ENCODE peak calls at places on chromosomes 6 and 20, in seven cellular contexts. Q is T1000; A is ureter; R is RCC 7860; V is midbrain; F is activated CD4-positive, alpha-beta T cell treated with anti-CD3 and anti-CD28 coated beads for 24 hours; Y is Right ventricle myocardium superior. T is an unnamed sample.
A peak's percentile ranks its signal among the peaks of the same experiment; 100 is the strongest.

GRCh38 chr20:32427996-32428395 is 69.9 kb downstream of the ASXL1 start:
- DNase-seq in Q (no peak), A (no peak), R (no peak), V (no peak), F (no peak), Y (no peak), T (no peak)

GRCh38 chr6:151391471-151392428 is at the start of gene ZBTB2:
- DNase-seq in Q (peak; percentile 14), A (peak; percentile 76), R (peak; percentile 65), V (peak; percentile 48), F (peak; percentile 47), Y (peak; percentile 81), T (peak; percentile 87)

GRCh38 chr20:10047427-10047826 is 12.6 kb downstream of the ANKEF1 start:
- DNase-seq in Q (no peak), A (no peak), R (no peak), V (no peak), F (no peak), Y (no peak), T (peak; percentile 51)

GRCh38 chr6:147909645-147910044 is 401.2 kb downstream of the SAMD5 start:
- DNase-seq in Q (no peak), A (no peak), R (no peak), V (no peak), F (no peak), Y (no peak), T (no peak)

GRCh38 chr6:45377041-45377554 is 636 bp downstream of the SUPT3H start:
- DNase-seq in Q (no peak), A (peak; percentile 83), R (no peak), V (peak; percentile 50), F (no peak), Y (no peak), T (no peak)

GRCh38 chr6:137307163-137307851 is 88.1 kb upstream of the IFNGR1 start:
- DNase-seq in Q (no peak), A (no peak), R (no peak), V (no peak), F (no peak), Y (no peak), T (no peak)

GRCh38 chr6:33091957-33092356 is 16.2 kb downstream of the HLA-DPB1 start:
- DNase-seq in Q (no peak), A (no peak), R (no peak), V (no peak), F (peak; percentile 54), Y (peak; percentile 58), T (peak; percentile 71)

GRCh38 chr6:154236646-154237236 is 119.9 kb downstream of the IPCEF1 start:
- DNase-seq in Q (no peak), A (no peak), R (no peak), V (no peak), F (no peak), Y (no peak), T (no peak)

GRCh38 chr20:4261333-4262284 is 246.3 kb upstream of the RNF24 start:
- DNase-seq in Q (no peak), A (no peak), R (no peak), V (no peak), F (no peak), Y (no peak), T (no peak)

GRCh38 chr6:56995347-56995746 is 40.4 kb downstream of the BEND6 start:
- DNase-seq in Q (no peak), A (no peak), R (no peak), V (no peak), F (no peak), Y (no peak), T (no peak)

GRCh38 chr6:65706436-65706835 is 590 bp downstream of the EYS start:
- DNase-seq in Q (no peak), A (no peak), R (no peak), V (no peak), F (no peak), Y (no peak), T (no peak)

GRCh38 chr6:15090745-15091384 is 155.0 kb upstream of the JARID2 start:
- DNase-seq in Q (no peak), A (no peak), R (no peak), V (no peak), F (no peak), Y (no peak), T (no peak)

GRCh38 chr6:13722880-13723279 is 11.2 kb upstream of the RANBP9 start:
- DNase-seq in Q (no peak), A (no peak), R (no peak), V (no peak), F (no peak), Y (no peak), T (no peak)

GRCh38 chr6:137707590-137708360 is 159.3 kb upstream of the TNFAIP3 start:
- DNase-seq in Q (no peak), A (peak; percentile 57), R (peak; percentile 53), V (peak; percentile 60), F (peak; percentile 45), Y (no peak), T (peak; percentile 61)

GRCh38 chr20:37378785-37379598 is 33.1 kb downstream of the SRC start:
- DNase-seq in Q (peak; percentile 27), A (no peak), R (peak; percentile 63), V (no peak), F (no peak), Y (no peak), T (peak; percentile 48)

GRCh38 chr6:169592558-169592957 is 109.3 kb downstream of the WDR27 start:
- DNase-seq in Q (no peak), A (no peak), R (no peak), V (no peak), F (no peak), Y (no peak), T (no peak)

GRCh38 chr6:150894935-150895686 is 29.6 kb downstream of the MTHFD1L start:
- DNase-seq in Q (no peak), A (no peak), R (no peak), V (no peak), F (no peak), Y (no peak), T (no peak)

GRCh38 chr6:112015725-112016124 is 38.2 kb upstream of the CCN6 start:
- DNase-seq in Q (no peak), A (no peak), R (no peak), V (no peak), F (no peak), Y (no peak), T (no peak)

GRCh38 chr20:329851-330232 is 4.5 kb downstream of the SOX12 start:
- DNase-seq in Q (no peak), A (no peak), R (no peak), V (no peak), F (no peak), Y (no peak), T (no peak)

GRCh38 chr6:3607171-3607570 is 144.3 kb downstream of the PXDC1 start:
- DNase-seq in Q (no peak), A (peak; percentile 5), R (no peak), V (no peak), F (no peak), Y (no peak), T (no peak)

GRCh38 chr6:159761135-159761872 is 541 bp upstream of the ACAT2 start:
- DNase-seq in Q (no peak), A (no peak), R (no peak), V (no peak), F (no peak), Y (peak; percentile 50), T (peak; percentile 37)

GRCh38 chr6:1790684-1791083 is 181.0 kb downstream of the FOXC1 start:
- DNase-seq in Q (no peak), A (no peak), R (no peak), V (no peak), F (no peak), Y (no peak), T (no peak)

GRCh38 chr6:4603291-4603690 is 172.9 kb upstream of the CDYL start:
- DNase-seq in Q (peak; percentile 46), A (no peak), R (peak; percentile 27), V (no peak), F (no peak), Y (peak; percentile 54), T (peak; percentile 63)

T was measured in right cardiac atrium.